ENCODE peak calls at places on chromosome 22, in five cellular contexts. One of them, this sample, is unnamed.
A peak's percentile ranks its signal among the peaks of the same experiment; 100 is the strongest.

GRCh38 chr22:45482169-45482568 is 20.5 kb upstream of the FBLN1 start:
- DNase-seq in psoas muscle: no peak
- DNase-seq in A549: no peak
- DNase-seq in adrenal gland: no peak
- DNase-seq in IMR-90: no peak
- DNase-seq in this sample: no peak

GRCh38 chr22:29214232-29214631 is 8.5 kb downstream of the EMID1 start:
- DNase-seq in A549: no peak
- DNase-seq in adrenal gland: no peak
- DNase-seq in IMR-90: no peak
- DNase-seq in psoas muscle: no peak
- DNase-seq in this sample: no peak

GRCh38 chr22:17396531-17396930 is 27.3 kb downstream of the CECR2 start:
- DNase-seq in IMR-90: no peak
- DNase-seq in psoas muscle: no peak
- DNase-seq in A549: no peak
- DNase-seq in adrenal gland: no peak
- DNase-seq in this sample: no peak

GRCh38 chr22:35539910-35540599 is 576 bp upstream of the RASD2 start:
- DNase-seq in psoas muscle: peak; percentile 79
- DNase-seq in adrenal gland: no peak
- DNase-seq in A549: peak; percentile 44
- DNase-seq in IMR-90: peak; percentile 22
- DNase-seq in this sample: peak; percentile 44

GRCh38 chr22:32668254-32669094 is 133.0 kb upstream of the TIMP3 start:
- DNase-seq in adrenal gland: no peak
- DNase-seq in A549: no peak
- DNase-seq in IMR-90: no peak
- DNase-seq in psoas muscle: no peak
- DNase-seq in this sample: no peak

GRCh38 chr22:33803371-33803770 is 116.9 kb downstream of the LARGE1 start:
- DNase-seq in IMR-90: peak; percentile 98
- DNase-seq in psoas muscle: no peak
- DNase-seq in adrenal gland: no peak
- DNase-seq in A549: no peak
- DNase-seq in this sample: no peak

GRCh38 chr22:46105494-46106278 is 44.6 kb upstream of the PPARA start:
- DNase-seq in adrenal gland: no peak
- DNase-seq in A549: peak; percentile 62
- DNase-seq in psoas muscle: peak; percentile 73
- DNase-seq in IMR-90: peak; percentile 59
- DNase-seq in this sample: peak; percentile 65

GRCh38 chr22:21446128-21446826 is 20.9 kb upstream of the TMEM191C start:
- DNase-seq in psoas muscle: peak; percentile 37
- DNase-seq in A549: no peak
- DNase-seq in adrenal gland: no peak
- DNase-seq in IMR-90: no peak
- DNase-seq in this sample: no peak

GRCh38 chr22:19970479-19971275 is 29.1 kb upstream of the TXNRD2 start:
- DNase-seq in psoas muscle: peak; percentile 86
- DNase-seq in IMR-90: peak; percentile 51
- DNase-seq in A549: peak; percentile 62
- DNase-seq in adrenal gland: peak; percentile 68
- DNase-seq in this sample: peak; percentile 50

GRCh38 chr22:18066181-18066859 is 11.5 kb upstream of the PEX26 start:
- DNase-seq in adrenal gland: no peak
- DNase-seq in IMR-90: no peak
- DNase-seq in psoas muscle: no peak
- DNase-seq in A549: no peak
- DNase-seq in this sample: no peak

GRCh38 chr22:29146101-29146560 is 59.6 kb upstream of the EMID1 start:
- DNase-seq in psoas muscle: peak; percentile 24
- DNase-seq in IMR-90: no peak
- DNase-seq in A549: no peak
- DNase-seq in adrenal gland: no peak
- DNase-seq in this sample: no peak

GRCh38 chr22:46047841-46048595 is 71.1 kb upstream of the WNT7B start:
- DNase-seq in A549: no peak
- DNase-seq in IMR-90: no peak
- DNase-seq in adrenal gland: peak; percentile 27
- DNase-seq in psoas muscle: peak; percentile 63
- DNase-seq in this sample: no peak

GRCh38 chr22:27105142-27106025 is 448.0 kb downstream of the MIAT start:
- DNase-seq in A549: no peak
- DNase-seq in IMR-90: peak; percentile 86
- DNase-seq in psoas muscle: peak; percentile 83
- DNase-seq in adrenal gland: peak; percentile 90
- DNase-seq in this sample: no peak

GRCh38 chr22:20464096-20464614 is 26.5 kb upstream of the SCARF2 start:
- DNase-seq in A549: no peak
- DNase-seq in IMR-90: no peak
- DNase-seq in psoas muscle: peak; percentile 34
- DNase-seq in adrenal gland: no peak
- DNase-seq in this sample: no peak

GRCh38 chr22:21657020-21657360 is 8.8 kb upstream of the PPIL2 start:
- DNase-seq in IMR-90: no peak
- DNase-seq in A549: no peak
- DNase-seq in adrenal gland: no peak
- DNase-seq in psoas muscle: no peak
- DNase-seq in this sample: no peak

GRCh38 chr22:26432619-26433311 is 3.7 kb downstream of the ASPHD2 start:
- DNase-seq in A549: no peak
- DNase-seq in adrenal gland: no peak
- DNase-seq in psoas muscle: no peak
- DNase-seq in IMR-90: no peak
- DNase-seq in this sample: no peak

GRCh38 chr22:47411006-47411405 is 648.6 kb downstream of the TBC1D22A start:
- DNase-seq in adrenal gland: no peak
- DNase-seq in A549: no peak
- DNase-seq in psoas muscle: no peak
- DNase-seq in IMR-90: no peak
- DNase-seq in this sample: no peak

GRCh38 chr22:29256606-29257325 is 11.0 kb downstream of the RHBDD3 start:
- DNase-seq in IMR-90: no peak
- DNase-seq in A549: no peak
- DNase-seq in psoas muscle: no peak
- DNase-seq in adrenal gland: no peak
- DNase-seq in this sample: no peak

GRCh38 chr22:19786959-19787848 is 26.6 kb downstream of the TBX1 start:
- DNase-seq in IMR-90: no peak
- DNase-seq in adrenal gland: no peak
- DNase-seq in psoas muscle: peak; percentile 36
- DNase-seq in A549: no peak
- DNase-seq in this sample: no peak

GRCh38 chr22:47043835-47044721 is 281.6 kb downstream of the TBC1D22A start:
- DNase-seq in IMR-90: peak; percentile 54
- DNase-seq in psoas muscle: peak; percentile 34
- DNase-seq in A549: no peak
- DNase-seq in adrenal gland: no peak
- DNase-seq in this sample: peak; percentile 47

GRCh38 chr22:35959121-35959800 is 69.4 kb downstream of the RBFOX2 start:
- DNase-seq in psoas muscle: no peak
- DNase-seq in adrenal gland: no peak
- DNase-seq in IMR-90: no peak
- DNase-seq in A549: no peak
- DNase-seq in this sample: no peak

GRCh38 chr22:46336119-46337078 is 885 bp downstream of the TRMU start:
- DNase-seq in IMR-90: peak; percentile 8
- DNase-seq in adrenal gland: no peak
- DNase-seq in A549: no peak
- DNase-seq in psoas muscle: peak; percentile 65
- DNase-seq in this sample: no peak

GRCh38 chr22:21681566-21682370 is 16.0 kb downstream of the PPIL2 start:
- DNase-seq in IMR-90: no peak
- DNase-seq in A549: no peak
- DNase-seq in psoas muscle: no peak
- DNase-seq in adrenal gland: no peak
- DNase-seq in this sample: no peak

GRCh38 chr22:46001426-46002106 is 24.6 kb upstream of the WNT7B start:
- DNase-seq in adrenal gland: peak; percentile 34
- DNase-seq in psoas muscle: peak; percentile 58
- DNase-seq in A549: no peak
- DNase-seq in IMR-90: no peak
- DNase-seq in this sample: no peak

GRCh38 chr22:45534339-45535192 is 31.9 kb downstream of the FBLN1 start:
- DNase-seq in adrenal gland: no peak
- DNase-seq in psoas muscle: no peak
- DNase-seq in IMR-90: peak; percentile 86
- DNase-seq in A549: no peak
- DNase-seq in this sample: no peak

GRCh38 chr22:27635435-27635834 is 166.1 kb downstream of the MN1 start:
- DNase-seq in A549: no peak
- DNase-seq in psoas muscle: no peak
- DNase-seq in adrenal gland: no peak
- DNase-seq in IMR-90: no peak
- DNase-seq in this sample: no peak

GRCh38 chr22:46703996-46704370 is 34.1 kb downstream of the CERK start:
- DNase-seq in adrenal gland: no peak
- DNase-seq in IMR-90: no peak
- DNase-seq in A549: no peak
- DNase-seq in psoas muscle: no peak
- DNase-seq in this sample: no peak

GRCh38 chr22:47281126-47282106 is 519.0 kb downstream of the TBC1D22A start:
- DNase-seq in IMR-90: peak; percentile 41
- DNase-seq in A549: peak; percentile 6
- DNase-seq in psoas muscle: peak; percentile 32
- DNase-seq in adrenal gland: no peak
- DNase-seq in this sample: peak; percentile 37

GRCh38 chr22:47808236-47808845 is 1045.9 kb downstream of the TBC1D22A start:
- DNase-seq in IMR-90: no peak
- DNase-seq in psoas muscle: no peak
- DNase-seq in A549: no peak
- DNase-seq in adrenal gland: no peak
- DNase-seq in this sample: no peak

GRCh38 chr22:46107753-46108563 is 42.4 kb upstream of the PPARA start:
- DNase-seq in psoas muscle: no peak
- DNase-seq in IMR-90: no peak
- DNase-seq in A549: no peak
- DNase-seq in adrenal gland: peak; percentile 57
- DNase-seq in this sample: no peak

GRCh38 chr22:31099386-31099785 is 8.0 kb downstream of the SELENOM start:
- DNase-seq in psoas muscle: no peak
- DNase-seq in adrenal gland: no peak
- DNase-seq in IMR-90: peak; percentile 40
- DNase-seq in A549: no peak
- DNase-seq in this sample: no peak
- H3K27ac ChIP-seq in psoas muscle: peak overlapping the region; percentile 74
- H3K27ac ChIP-seq in adrenal gland: no peak overlapping the region
- H3K27ac ChIP-seq in IMR-90: peak overlapping the region; percentile 66
- H3K27ac ChIP-seq in A549: no peak overlapping the region
- H3K27ac ChIP-seq in this sample: peak overlapping the region; percentile 69

GRCh38 chr22:37781434-37782059 is 26.2 kb upstream of the GCAT start:
- DNase-seq in psoas muscle: no peak
- DNase-seq in A549: no peak
- DNase-seq in adrenal gland: peak; percentile 67
- DNase-seq in IMR-90: peak; percentile 19
- DNase-seq in this sample: no peak
- TF ChIP-seq CTCF in psoas muscle: no peak
- TF ChIP-seq CTCF in A549: peak; percentile 7
- TF ChIP-seq CTCF in adrenal gland: peak; percentile 42
- TF ChIP-seq CTCF in IMR-90: peak; percentile 18
- TF ChIP-seq CTCF in this sample: no peak

DNA sequence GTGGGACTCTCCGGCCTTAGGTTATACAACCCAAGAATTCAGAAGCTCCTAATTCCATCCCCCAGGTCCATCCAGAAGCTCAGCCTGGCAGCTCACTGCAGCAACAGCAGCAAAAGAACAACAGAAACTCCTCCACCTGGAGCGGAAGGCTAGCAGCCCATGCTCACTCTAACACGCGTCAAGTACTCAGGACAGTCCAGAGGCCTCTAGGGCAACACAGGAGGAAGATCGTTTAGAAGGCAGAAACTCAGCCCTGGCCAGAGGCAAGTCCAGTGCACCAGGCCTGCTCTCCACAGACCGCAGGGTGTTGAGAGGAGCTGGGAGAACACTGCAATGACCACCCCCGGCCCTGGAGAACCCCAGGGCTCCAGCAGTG is 17.1 kb downstream of the PLA2G6 start:
- DNase-seq in IMR-90: no peak
- DNase-seq in A549: no peak
- DNase-seq in psoas muscle: no peak
- DNase-seq in adrenal gland: no peak
- DNase-seq in this sample: no peak
- H3K27ac ChIP-seq in IMR-90: no peak overlapping the region
- H3K27ac ChIP-seq in A549: peak overlapping the region; percentile 67
- H3K27ac ChIP-seq in psoas muscle: no peak overlapping the region
- H3K27ac ChIP-seq in adrenal gland: no peak overlapping the region
- H3K27ac ChIP-seq in this sample: peak overlapping the region; percentile 90

GRCh38 chr22:41676134-41676533 is 12.5 kb downstream of the SNU13 start:
- DNase-seq in IMR-90: no peak
- DNase-seq in A549: no peak
- DNase-seq in psoas muscle: no peak
- DNase-seq in adrenal gland: no peak
- DNase-seq in this sample: no peak

GRCh38 chr22:41674941-41675340 is 13.7 kb downstream of the SNU13 start:
- DNase-seq in adrenal gland: no peak
- DNase-seq in psoas muscle: no peak
- DNase-seq in A549: no peak
- DNase-seq in IMR-90: no peak
- DNase-seq in this sample: no peak

GRCh38 chr22:41668971-41669911 is 19.4 kb downstream of the SNU13 start:
- DNase-seq in psoas muscle: no peak
- DNase-seq in A549: peak; percentile 24
- DNase-seq in adrenal gland: no peak
- DNase-seq in IMR-90: peak; percentile 85
- DNase-seq in this sample: no peak

DNA sequence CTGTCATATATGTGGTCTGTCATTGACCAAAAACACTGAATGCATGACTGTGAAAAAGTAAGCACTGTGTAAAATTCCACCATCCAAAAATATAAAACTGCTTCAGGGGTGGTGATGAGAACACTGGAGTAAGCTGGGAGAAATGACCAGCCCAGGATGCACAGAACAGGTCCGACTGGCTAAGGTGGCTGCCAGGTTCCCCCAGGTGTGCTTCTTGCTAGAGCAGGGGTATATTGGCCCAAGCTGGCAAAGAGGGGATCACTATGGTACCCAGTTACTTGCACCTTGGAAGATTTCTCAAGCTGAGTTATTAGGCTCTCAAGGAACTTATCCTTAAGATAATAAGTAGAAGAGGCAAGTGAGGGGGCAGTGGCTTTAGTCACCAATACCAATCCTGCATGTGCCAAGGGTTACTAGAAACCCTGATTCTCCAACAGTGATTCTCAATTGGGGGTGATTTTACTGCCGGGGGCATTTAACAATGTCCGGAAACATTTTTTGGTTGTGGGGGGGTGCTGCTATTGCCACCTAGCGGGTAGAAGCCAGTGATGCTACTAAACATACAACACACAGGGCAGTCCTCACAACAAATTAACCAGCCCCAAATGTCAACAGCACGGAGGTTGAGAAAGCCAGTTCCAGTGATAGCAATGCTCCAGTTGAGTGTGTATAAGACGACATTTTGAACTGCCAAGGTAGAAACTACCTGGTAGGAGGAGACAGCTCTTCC is 15.7 kb downstream of the SNU13 start:
- DNase-seq in adrenal gland: no peak
- DNase-seq in psoas muscle: no peak
- DNase-seq in A549: peak; percentile 46
- DNase-seq in IMR-90: no peak
- DNase-seq in this sample: no peak
- TF ChIP-seq CTCF in adrenal gland: no peak
- TF ChIP-seq CTCF in psoas muscle: no peak
- TF ChIP-seq CTCF in A549: peak; percentile 54
- TF ChIP-seq CTCF in IMR-90: peak; percentile 7
- TF ChIP-seq CTCF in this sample: no peak